ENCODE peak calls at places on chromosomes 11 and 22, in ten cellular contexts. One of them, this sample, is unnamed. For H3K4me1, the result is how much of the 10 kb centered on the place peaks cover.

GRCh38 chr11:134069426-134069921 is 602 bp downstream of the JAM3 start:
- DNase-seq in cardiac muscle cell: peak
- DNase-seq in CD4-positive, alpha-beta memory T cell: no peak
- DNase-seq in CD8-positive, alpha-beta memory T cell: no peak
- DNase-seq in tibial artery: no peak
- DNase-seq in colonic mucosa: no peak
- DNase-seq in mucosa of descending colon: no peak
- DNase-seq in HCT116: no peak
- DNase-seq in heart right ventricle: peak
- DNase-seq in lung: no peak
- DNase-seq in this sample: no peak

GRCh38 chr11:106306942-106307341 is 229.5 kb downstream of the AASDHPPT start:
- DNase-seq in cardiac muscle cell: no peak
- DNase-seq in CD4-positive, alpha-beta memory T cell: no peak
- DNase-seq in CD8-positive, alpha-beta memory T cell: no peak
- DNase-seq in tibial artery: no peak
- DNase-seq in colonic mucosa: no peak
- DNase-seq in mucosa of descending colon: no peak
- DNase-seq in HCT116: no peak
- DNase-seq in heart right ventricle: no peak
- DNase-seq in lung: no peak
- DNase-seq in this sample: no peak

GRCh38 chr22:21590809-21591641 is 23.5 kb downstream of the UBE2L3 start:
- DNase-seq in cardiac muscle cell: no peak
- DNase-seq in CD4-positive, alpha-beta memory T cell: no peak
- DNase-seq in CD8-positive, alpha-beta memory T cell: no peak
- DNase-seq in tibial artery: no peak
- DNase-seq in colonic mucosa: no peak
- DNase-seq in mucosa of descending colon: no peak
- DNase-seq in HCT116: no peak
- DNase-seq in heart right ventricle: no peak
- DNase-seq in lung: no peak
- DNase-seq in this sample: no peak

GRCh38 chr11:103532133-103532788 is 423.0 kb downstream of the DYNC2H1 start:
- DNase-seq in cardiac muscle cell: no peak
- DNase-seq in CD4-positive, alpha-beta memory T cell: no peak
- DNase-seq in CD8-positive, alpha-beta memory T cell: no peak
- DNase-seq in tibial artery: no peak
- DNase-seq in colonic mucosa: no peak
- DNase-seq in mucosa of descending colon: no peak
- DNase-seq in HCT116: no peak
- DNase-seq in heart right ventricle: no peak
- DNase-seq in lung: no peak
- DNase-seq in this sample: no peak

GRCh38 chr11:39571081-39571480 is 1888.4 kb downstream of the LRRC4C start:
- DNase-seq in cardiac muscle cell: no peak
- DNase-seq in CD4-positive, alpha-beta memory T cell: no peak
- DNase-seq in CD8-positive, alpha-beta memory T cell: no peak
- DNase-seq in tibial artery: no peak
- DNase-seq in colonic mucosa: no peak
- DNase-seq in mucosa of descending colon: no peak
- DNase-seq in HCT116: no peak
- DNase-seq in heart right ventricle: no peak
- DNase-seq in lung: no peak
- DNase-seq in this sample: no peak

GRCh38 chr22:19065298-19065859 is 56.8 kb downstream of the DGCR2 start:
- DNase-seq in cardiac muscle cell: no peak
- DNase-seq in CD4-positive, alpha-beta memory T cell: no peak
- DNase-seq in CD8-positive, alpha-beta memory T cell: no peak
- DNase-seq in tibial artery: no peak
- DNase-seq in colonic mucosa: no peak
- DNase-seq in mucosa of descending colon: no peak
- DNase-seq in HCT116: no peak
- DNase-seq in heart right ventricle: no peak
- DNase-seq in lung: no peak
- DNase-seq in this sample: no peak

GRCh38 chr22:23128269-23129108 is 13.3 kb downstream of the RSPH14 start:
- DNase-seq in cardiac muscle cell: peak
- DNase-seq in CD4-positive, alpha-beta memory T cell: peak
- DNase-seq in CD8-positive, alpha-beta memory T cell: peak
- DNase-seq in tibial artery: peak
- DNase-seq in colonic mucosa: peak
- DNase-seq in mucosa of descending colon: no peak
- DNase-seq in HCT116: peak
- DNase-seq in heart right ventricle: peak
- DNase-seq in lung: peak
- DNase-seq in this sample: peak

GRCh38 chr11:76805206-76805913 is 22.2 kb downstream of the TSKU start:
- DNase-seq in cardiac muscle cell: no peak
- DNase-seq in CD4-positive, alpha-beta memory T cell: no peak
- DNase-seq in CD8-positive, alpha-beta memory T cell: no peak
- DNase-seq in tibial artery: peak
- DNase-seq in colonic mucosa: peak
- DNase-seq in mucosa of descending colon: no peak
- DNase-seq in HCT116: no peak
- DNase-seq in heart right ventricle: no peak
- DNase-seq in lung: peak
- DNase-seq in this sample: no peak

GRCh38 chr11:10792385-10793068 is 16.2 kb downstream of the EIF4G2 start:
- DNase-seq in cardiac muscle cell: peak
- DNase-seq in CD4-positive, alpha-beta memory T cell: peak
- DNase-seq in CD8-positive, alpha-beta memory T cell: peak
- DNase-seq in tibial artery: peak
- DNase-seq in colonic mucosa: peak
- DNase-seq in mucosa of descending colon: peak
- DNase-seq in HCT116: peak
- DNase-seq in heart right ventricle: peak
- DNase-seq in lung: peak
- DNase-seq in this sample: peak

GRCh38 chr11:10798330-10798980 is 10.3 kb downstream of the EIF4G2 start:
- DNase-seq in cardiac muscle cell: no peak
- DNase-seq in CD4-positive, alpha-beta memory T cell: no peak
- DNase-seq in CD8-positive, alpha-beta memory T cell: no peak
- DNase-seq in tibial artery: no peak
- DNase-seq in colonic mucosa: no peak
- DNase-seq in mucosa of descending colon: no peak
- DNase-seq in HCT116: no peak
- DNase-seq in heart right ventricle: no peak
- DNase-seq in lung: no peak
- DNase-seq in this sample: no peak

GRCh38 chr11:10793470-10794255 is 15.1 kb downstream of the EIF4G2 start:
- DNase-seq in cardiac muscle cell: no peak
- DNase-seq in CD4-positive, alpha-beta memory T cell: no peak
- DNase-seq in CD8-positive, alpha-beta memory T cell: no peak
- DNase-seq in tibial artery: no peak
- DNase-seq in colonic mucosa: no peak
- DNase-seq in mucosa of descending colon: no peak
- DNase-seq in HCT116: no peak
- DNase-seq in heart right ventricle: no peak
- DNase-seq in lung: no peak
- DNase-seq in this sample: no peak

GRCh38 chr11:10797561-10797960 is 11.2 kb downstream of the EIF4G2 start:
- DNase-seq in cardiac muscle cell: no peak
- DNase-seq in CD4-positive, alpha-beta memory T cell: no peak
- DNase-seq in CD8-positive, alpha-beta memory T cell: no peak
- DNase-seq in tibial artery: no peak
- DNase-seq in colonic mucosa: no peak
- DNase-seq in mucosa of descending colon: no peak
- DNase-seq in HCT116: no peak
- DNase-seq in heart right ventricle: no peak
- DNase-seq in lung: no peak
- DNase-seq in this sample: no peak

DNA sequence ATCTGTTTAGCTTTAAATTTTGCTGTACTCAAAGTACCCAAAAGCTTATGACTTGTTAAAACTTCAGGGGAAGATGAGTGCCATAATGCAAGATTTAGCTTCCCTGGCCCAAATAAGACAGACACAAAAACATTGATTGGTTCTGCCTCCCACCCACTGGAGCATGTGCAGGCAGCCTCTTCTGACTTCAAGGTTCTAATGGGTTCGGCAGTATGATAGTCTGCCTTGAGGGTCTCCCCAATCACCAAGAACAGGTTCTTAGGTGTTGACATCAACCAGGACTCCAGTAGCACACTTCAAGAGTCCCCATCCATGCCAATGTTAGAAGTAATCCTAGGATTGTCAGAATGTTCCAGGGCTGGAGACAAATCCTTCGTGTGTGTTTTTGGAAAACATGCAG is 12.5 kb downstream of the EIF4G2 start:
- DNase-seq in cardiac muscle cell: no peak
- DNase-seq in CD4-positive, alpha-beta memory T cell: no peak
- DNase-seq in CD8-positive, alpha-beta memory T cell: no peak
- DNase-seq in tibial artery: no peak
- DNase-seq in colonic mucosa: no peak
- DNase-seq in mucosa of descending colon: no peak
- DNase-seq in HCT116: no peak
- DNase-seq in heart right ventricle: no peak
- DNase-seq in lung: no peak
- DNase-seq in this sample: no peak
- H3K4me1 ChIP-seq in cardiac muscle cell: under half
- H3K4me1 ChIP-seq in CD4-positive, alpha-beta memory T cell: half or more
- H3K4me1 ChIP-seq in CD8-positive, alpha-beta memory T cell: half or more
- H3K4me1 ChIP-seq in tibial artery: under half
- H3K4me1 ChIP-seq in colonic mucosa: under half
- H3K4me1 ChIP-seq in mucosa of descending colon: under half
- H3K4me1 ChIP-seq in HCT116: under half
- H3K4me1 ChIP-seq in heart right ventricle: under half
- H3K4me1 ChIP-seq in lung: under half
- H3K4me1 ChIP-seq in this sample: under half

DNA sequence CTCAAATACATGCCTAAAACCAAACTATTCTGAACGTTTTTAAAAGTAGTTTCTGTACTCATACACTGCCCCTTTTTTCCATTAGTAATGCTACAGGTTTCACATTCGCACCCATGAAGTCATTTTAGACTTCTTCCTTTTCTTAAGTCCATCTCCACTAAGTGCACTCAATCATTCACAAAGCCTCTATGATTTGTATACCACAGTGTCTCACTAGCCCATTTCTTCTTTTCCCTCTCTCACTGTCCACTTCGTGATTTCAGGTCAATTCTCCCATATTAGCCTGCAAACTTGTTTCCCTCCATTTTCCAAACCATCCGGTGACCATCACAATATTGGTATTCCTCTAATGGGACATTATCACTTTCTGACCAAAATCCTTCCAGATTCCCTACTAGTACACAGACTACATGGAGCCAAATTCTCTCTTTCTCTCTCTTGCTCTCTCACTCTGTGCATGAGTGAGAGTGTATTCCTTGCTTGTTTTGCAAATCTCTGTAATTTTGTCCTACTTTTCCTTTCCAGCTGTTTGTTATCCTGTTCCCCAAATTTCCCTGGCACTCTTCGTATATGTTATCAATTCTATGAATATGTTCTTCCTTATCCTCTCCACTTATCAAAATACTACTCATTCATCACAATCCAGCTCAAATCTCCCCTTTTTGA is 3.4 kb upstream of the ZC3H12C start:
- DNase-seq in cardiac muscle cell: no peak
- DNase-seq in CD4-positive, alpha-beta memory T cell: no peak
- DNase-seq in CD8-positive, alpha-beta memory T cell: no peak
- DNase-seq in tibial artery: no peak
- DNase-seq in colonic mucosa: no peak
- DNase-seq in mucosa of descending colon: no peak
- DNase-seq in HCT116: no peak
- DNase-seq in heart right ventricle: no peak
- DNase-seq in lung: no peak
- DNase-seq in this sample: no peak
- H3K4me1 ChIP-seq in cardiac muscle cell: under half
- H3K4me1 ChIP-seq in CD4-positive, alpha-beta memory T cell: under half
- H3K4me1 ChIP-seq in CD8-positive, alpha-beta memory T cell: under half
- H3K4me1 ChIP-seq in tibial artery: under half
- H3K4me1 ChIP-seq in colonic mucosa: under half
- H3K4me1 ChIP-seq in mucosa of descending colon: under half
- H3K4me1 ChIP-seq in HCT116: under half
- H3K4me1 ChIP-seq in heart right ventricle: under half
- H3K4me1 ChIP-seq in lung: under half
- H3K4me1 ChIP-seq in this sample: under half

GRCh38 chr22:46583571-46583970 is 36.6 kb upstream of the GRAMD4 start:
- DNase-seq in cardiac muscle cell: no peak
- DNase-seq in CD4-positive, alpha-beta memory T cell: no peak
- DNase-seq in CD8-positive, alpha-beta memory T cell: no peak
- DNase-seq in tibial artery: no peak
- DNase-seq in colonic mucosa: no peak
- DNase-seq in mucosa of descending colon: peak
- DNase-seq in HCT116: no peak
- DNase-seq in heart right ventricle: no peak
- DNase-seq in lung: no peak
- DNase-seq in this sample: peak

GRCh38 chr22:46582281-46582811 is 37.8 kb upstream of the GRAMD4 start:
- DNase-seq in cardiac muscle cell: no peak
- DNase-seq in CD4-positive, alpha-beta memory T cell: no peak
- DNase-seq in CD8-positive, alpha-beta memory T cell: no peak
- DNase-seq in tibial artery: no peak
- DNase-seq in colonic mucosa: peak
- DNase-seq in mucosa of descending colon: peak
- DNase-seq in HCT116: no peak
- DNase-seq in heart right ventricle: no peak
- DNase-seq in lung: no peak
- DNase-seq in this sample: peak

GRCh38 chr22:46579751-46580449 is 40.3 kb upstream of the GRAMD4 start:
- DNase-seq in cardiac muscle cell: no peak
- DNase-seq in CD4-positive, alpha-beta memory T cell: no peak
- DNase-seq in CD8-positive, alpha-beta memory T cell: no peak
- DNase-seq in tibial artery: no peak
- DNase-seq in colonic mucosa: no peak
- DNase-seq in mucosa of descending colon: peak
- DNase-seq in HCT116: no peak
- DNase-seq in heart right ventricle: peak
- DNase-seq in lung: no peak
- DNase-seq in this sample: peak

GRCh38 chr22:46580940-46581579 is 39.1 kb upstream of the GRAMD4 start:
- DNase-seq in cardiac muscle cell: no peak
- DNase-seq in CD4-positive, alpha-beta memory T cell: no peak
- DNase-seq in CD8-positive, alpha-beta memory T cell: no peak
- DNase-seq in tibial artery: no peak
- DNase-seq in colonic mucosa: no peak
- DNase-seq in mucosa of descending colon: no peak
- DNase-seq in HCT116: no peak
- DNase-seq in heart right ventricle: no peak
- DNase-seq in lung: no peak
- DNase-seq in this sample: peak

DNA sequence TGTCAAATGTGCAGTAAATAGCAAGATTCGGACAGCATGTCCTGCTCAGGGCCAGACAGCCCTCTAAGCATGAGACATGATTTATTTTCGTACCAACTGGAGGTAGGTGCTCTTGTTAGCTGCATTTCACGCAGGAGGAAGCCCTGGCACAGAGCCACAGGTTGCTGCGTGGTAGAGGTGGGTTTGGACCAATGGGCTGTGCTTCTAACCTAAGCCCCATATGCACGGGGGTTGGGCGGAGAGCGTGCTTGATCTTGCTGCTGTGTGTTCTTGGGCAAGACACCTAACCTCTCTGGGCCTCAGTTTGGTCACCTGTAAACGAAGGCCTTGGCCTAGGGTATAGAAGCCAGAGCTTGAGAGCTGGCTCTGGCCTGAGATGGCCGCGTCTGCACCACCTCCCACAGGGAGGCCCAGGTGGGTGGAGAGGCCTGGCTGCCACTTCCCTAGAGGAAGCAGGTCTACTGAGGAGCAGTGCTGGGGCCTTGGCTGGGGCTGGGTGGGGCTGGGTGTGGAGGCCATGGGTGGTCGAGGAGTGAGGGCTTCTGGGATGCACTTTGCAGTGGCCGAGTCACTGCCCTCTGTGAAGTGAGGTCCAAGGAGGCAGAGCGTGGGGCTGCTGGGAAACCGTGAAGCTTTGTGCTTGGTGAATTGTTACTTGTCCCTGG is 38.5 kb upstream of the GRAMD4 start:
- DNase-seq in cardiac muscle cell: no peak
- DNase-seq in CD4-positive, alpha-beta memory T cell: no peak
- DNase-seq in CD8-positive, alpha-beta memory T cell: no peak
- DNase-seq in tibial artery: no peak
- DNase-seq in colonic mucosa: peak
- DNase-seq in mucosa of descending colon: peak
- DNase-seq in HCT116: no peak
- DNase-seq in heart right ventricle: no peak
- DNase-seq in lung: no peak
- DNase-seq in this sample: no peak
- H3K4me1 ChIP-seq in cardiac muscle cell: under half
- H3K4me1 ChIP-seq in CD4-positive, alpha-beta memory T cell: under half
- H3K4me1 ChIP-seq in CD8-positive, alpha-beta memory T cell: under half
- H3K4me1 ChIP-seq in tibial artery: under half
- H3K4me1 ChIP-seq in colonic mucosa: under half
- H3K4me1 ChIP-seq in mucosa of descending colon: half or more
- H3K4me1 ChIP-seq in HCT116: under half
- H3K4me1 ChIP-seq in heart right ventricle: half or more
- H3K4me1 ChIP-seq in lung: under half
- H3K4me1 ChIP-seq in this sample: under half

GRCh38 chr11:59224419-59224928 is 11.7 kb upstream of the MPEG1 start:
- DNase-seq in cardiac muscle cell: no peak
- DNase-seq in CD4-positive, alpha-beta memory T cell: no peak
- DNase-seq in CD8-positive, alpha-beta memory T cell: no peak
- DNase-seq in tibial artery: no peak
- DNase-seq in colonic mucosa: no peak
- DNase-seq in mucosa of descending colon: no peak
- DNase-seq in HCT116: no peak
- DNase-seq in heart right ventricle: no peak
- DNase-seq in lung: no peak
- DNase-seq in this sample: no peak
- H3K4me1 ChIP-seq in cardiac muscle cell: under half
- H3K4me1 ChIP-seq in CD4-positive, alpha-beta memory T cell: under half
- H3K4me1 ChIP-seq in CD8-positive, alpha-beta memory T cell: under half
- H3K4me1 ChIP-seq in tibial artery: under half
- H3K4me1 ChIP-seq in colonic mucosa: under half
- H3K4me1 ChIP-seq in mucosa of descending colon: under half
- H3K4me1 ChIP-seq in HCT116: under half
- H3K4me1 ChIP-seq in heart right ventricle: under half
- H3K4me1 ChIP-seq in lung: under half
- H3K4me1 ChIP-seq in this sample: under half

This sample was measured in pancreas.